ENCODE peak calls at places on chromosome 19, in four cellular contexts. One of them, this sample, is unnamed.

GRCh38 chr19:40707615-40708014 is 9.1 kb downstream of the COQ8B start:
- DNase-seq in GM20000: no peak
- DNase-seq in dorsolateral prefrontal cortex: no peak
- DNase-seq in A549: no peak
- DNase-seq in this sample: no peak

GRCh38 chr19:10417598-10418280 is 2.6 kb upstream of the PDE4A start:
- DNase-seq in A549: no peak
- DNase-seq in GM20000: no peak
- DNase-seq in dorsolateral prefrontal cortex: no peak
- DNase-seq in this sample: no peak

GRCh38 chr19:33458807-33459206 is 62.8 kb downstream of the PEPD start:
- DNase-seq in GM20000: no peak
- DNase-seq in A549: no peak
- DNase-seq in dorsolateral prefrontal cortex: peak
- DNase-seq in this sample: no peak

GRCh38 chr19:16048583-16048982 is 27.7 kb upstream of the TPM4 start:
- DNase-seq in GM20000: no peak
- DNase-seq in dorsolateral prefrontal cortex: no peak
- DNase-seq in A549: no peak
- DNase-seq in this sample: no peak

GRCh38 chr19:4556574-4557185 is 2.8 kb downstream of the SEMA6B start:
- DNase-seq in dorsolateral prefrontal cortex: no peak
- DNase-seq in GM20000: no peak
- DNase-seq in A549: peak
- DNase-seq in this sample: no peak

GRCh38 chr19:14616310-14616870 is 33.5 kb downstream of the CLEC17A start:
- DNase-seq in A549: no peak
- DNase-seq in dorsolateral prefrontal cortex: no peak
- DNase-seq in GM20000: no peak
- DNase-seq in this sample: peak

GRCh38 chr19:39186391-39186790 is 10.4 kb upstream of the NCCRP1 start:
- DNase-seq in GM20000: no peak
- DNase-seq in A549: no peak
- DNase-seq in dorsolateral prefrontal cortex: no peak
- DNase-seq in this sample: no peak

GRCh38 chr19:35247526-35248309 is 1.1 kb upstream of the LSR start:
- DNase-seq in dorsolateral prefrontal cortex: no peak
- DNase-seq in A549: peak
- DNase-seq in GM20000: peak
- DNase-seq in this sample: no peak

GRCh38 chr19:38653028-38653571 is 5.7 kb downstream of the ACTN4 start:
- DNase-seq in GM20000: no peak
- DNase-seq in A549: no peak
- DNase-seq in dorsolateral prefrontal cortex: no peak
- DNase-seq in this sample: no peak

GRCh38 chr19:45798995-45799517 is 6.4 kb upstream of the DMWD start:
- DNase-seq in A549: peak
- DNase-seq in dorsolateral prefrontal cortex: no peak
- DNase-seq in GM20000: peak
- DNase-seq in this sample: no peak

GRCh38 chr19:45782820-45783785 is 813 bp upstream of the DMPK start:
- DNase-seq in GM20000: no peak
- DNase-seq in A549: peak
- DNase-seq in dorsolateral prefrontal cortex: no peak
- DNase-seq in this sample: no peak

GRCh38 chr19:898663-899062 is 5.4 kb downstream of the RNU6-9 start:
- DNase-seq in A549: no peak
- DNase-seq in GM20000: no peak
- DNase-seq in dorsolateral prefrontal cortex: peak
- DNase-seq in this sample: no peak

GRCh38 chr19:48400018-48400742 is 6.7 kb downstream of the GRIN2D start:
- DNase-seq in A549: peak
- DNase-seq in GM20000: peak
- DNase-seq in dorsolateral prefrontal cortex: no peak
- DNase-seq in this sample: no peak

GRCh38 chr19:40744554-40745401 is 5.5 kb downstream of the ACTMAP start:
- DNase-seq in dorsolateral prefrontal cortex: no peak
- DNase-seq in GM20000: peak
- DNase-seq in A549: no peak
- DNase-seq in this sample: no peak

GRCh38 chr19:8158411-8159074 is 9.2 kb upstream of the FBN3 start:
- DNase-seq in GM20000: peak
- DNase-seq in dorsolateral prefrontal cortex: no peak
- DNase-seq in A549: peak
- DNase-seq in this sample: no peak

GRCh38 chr19:46862974-46863632 is 2.3 kb downstream of the ARHGAP35 start:
- DNase-seq in A549: no peak
- DNase-seq in GM20000: no peak
- DNase-seq in dorsolateral prefrontal cortex: no peak
- DNase-seq in this sample: no peak

GRCh38 chr19:14674764-14675163 is at the start of gene ADGRE3:
- DNase-seq in dorsolateral prefrontal cortex: no peak
- DNase-seq in A549: no peak
- DNase-seq in GM20000: no peak
- DNase-seq in this sample: peak

GRCh38 chr19:10449037-10449436 is 28.7 kb downstream of the PDE4A start:
- DNase-seq in dorsolateral prefrontal cortex: no peak
- DNase-seq in A549: no peak
- DNase-seq in GM20000: no peak
- DNase-seq in this sample: no peak

GRCh38 chr19:38719761-38720558 is 24.3 kb downstream of the CAPN12 start:
- DNase-seq in A549: no peak
- DNase-seq in dorsolateral prefrontal cortex: no peak
- DNase-seq in GM20000: no peak
- DNase-seq in this sample: no peak

GRCh38 chr19:2582984-2583956 is 107.3 kb downstream of the GADD45B start:
- DNase-seq in dorsolateral prefrontal cortex: no peak
- DNase-seq in GM20000: no peak
- DNase-seq in A549: no peak
- DNase-seq in this sample: no peak

GRCh38 chr19:13022111-13022858 is 27.0 kb downstream of the NFIX start:
- DNase-seq in A549: no peak
- DNase-seq in dorsolateral prefrontal cortex: no peak
- DNase-seq in GM20000: peak
- DNase-seq in this sample: no peak

GRCh38 chr19:13024126-13024957 is 29.1 kb downstream of the NFIX start:
- DNase-seq in dorsolateral prefrontal cortex: no peak
- DNase-seq in A549: no peak
- DNase-seq in GM20000: no peak
- DNase-seq in this sample: no peak

GRCh38 chr19:13023666-13024065 is 28.4 kb downstream of the NFIX start:
- DNase-seq in A549: no peak
- DNase-seq in dorsolateral prefrontal cortex: no peak
- DNase-seq in GM20000: no peak
- DNase-seq in this sample: no peak

GRCh38 chr19:13024958-13025653 is 29.8 kb downstream of the NFIX start:
- DNase-seq in GM20000: no peak
- DNase-seq in A549: no peak
- DNase-seq in dorsolateral prefrontal cortex: no peak
- DNase-seq in this sample: no peak

DNA sequence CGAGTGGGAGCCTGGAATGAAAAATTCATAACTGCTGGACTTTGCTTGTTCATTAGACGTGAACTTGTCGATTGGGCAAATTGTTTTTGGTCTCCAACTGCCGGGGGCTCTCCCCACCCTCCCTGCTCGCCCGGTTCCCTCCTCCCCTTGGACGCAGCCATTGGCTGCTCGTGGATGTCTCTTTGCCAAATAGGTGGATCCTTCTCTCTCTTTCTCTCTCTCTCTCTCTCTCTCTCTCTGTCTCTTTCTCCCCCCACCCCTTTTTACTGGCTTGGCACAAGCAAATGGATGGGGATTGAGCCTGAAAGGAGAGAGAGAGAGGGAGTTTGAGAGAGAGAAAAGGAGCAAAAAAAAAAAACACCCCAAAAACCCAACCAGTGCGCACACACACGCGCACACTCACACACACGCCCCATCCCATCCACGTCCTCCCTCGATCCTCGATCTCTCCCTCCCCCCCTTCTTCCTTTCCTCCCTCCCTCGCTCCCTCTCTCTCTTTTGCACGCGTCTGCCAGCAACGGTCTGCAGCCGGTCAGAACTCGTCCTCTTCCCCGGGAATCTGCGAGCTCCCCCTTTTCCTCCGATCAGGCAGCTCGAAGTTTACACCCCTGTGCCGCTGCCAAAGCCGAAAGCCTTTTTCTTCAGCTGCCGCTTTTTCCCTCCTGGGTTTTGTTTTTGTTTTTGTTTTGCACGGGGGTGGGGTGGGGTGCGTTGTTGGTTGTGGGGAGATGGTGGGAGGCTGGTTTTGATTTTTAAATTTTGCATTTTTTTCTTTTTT is 27.8 kb downstream of the NFIX start:
- DNase-seq in GM20000: peak
- DNase-seq in A549: peak
- DNase-seq in dorsolateral prefrontal cortex: peak
- DNase-seq in this sample: no peak
- TF ChIP-seq CTCF in GM20000: no peak
- TF ChIP-seq CTCF in A549: no peak
- TF ChIP-seq CTCF in dorsolateral prefrontal cortex: no peak
- TF ChIP-seq CTCF in this sample: no peak

GRCh38 chr19:55549500-55550320 is 4.4 kb upstream of the SBK3 start:
- DNase-seq in GM20000: no peak
- DNase-seq in A549: peak
- DNase-seq in dorsolateral prefrontal cortex: no peak
- DNase-seq in this sample: no peak
- TF ChIP-seq CTCF in GM20000: no peak
- TF ChIP-seq CTCF in A549: no peak
- TF ChIP-seq CTCF in dorsolateral prefrontal cortex: no peak
- TF ChIP-seq CTCF in this sample: no peak

DNA sequence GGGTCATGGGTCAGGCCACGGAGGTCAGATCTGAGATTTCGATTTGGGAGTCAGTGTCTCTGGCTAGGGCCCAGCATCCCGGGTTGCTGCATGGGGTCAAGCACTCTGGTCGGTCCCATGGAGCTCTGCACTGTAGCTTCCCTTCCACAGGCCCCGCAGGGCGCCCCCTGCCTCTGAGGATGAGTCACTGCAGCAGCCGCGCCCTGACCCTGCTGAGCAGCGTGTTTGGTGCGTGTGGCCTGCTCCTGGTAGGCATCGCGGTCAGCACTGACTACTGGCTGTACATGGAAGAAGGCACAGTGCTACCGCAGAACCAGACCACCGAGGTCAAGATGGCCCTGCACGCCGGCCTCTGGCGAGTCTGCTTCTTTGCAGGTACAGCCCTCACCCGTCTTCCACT is 3.6 kb downstream of the CACNG7 start:
- DNase-seq in GM20000: peak
- DNase-seq in A549: no peak
- DNase-seq in dorsolateral prefrontal cortex: no peak
- DNase-seq in this sample: no peak
- TF ChIP-seq CTCF in GM20000: peak
- TF ChIP-seq CTCF in A549: peak
- TF ChIP-seq CTCF in dorsolateral prefrontal cortex: no peak
- TF ChIP-seq CTCF in this sample: peak

GRCh38 chr19:58218899-58219298 is 9.8 kb upstream of the ZNF544 start:
- DNase-seq in A549: no peak
- DNase-seq in GM20000: no peak
- DNase-seq in dorsolateral prefrontal cortex: no peak
- DNase-seq in this sample: no peak
- TF ChIP-seq CTCF in A549: no peak
- TF ChIP-seq CTCF in GM20000: no peak
- TF ChIP-seq CTCF in dorsolateral prefrontal cortex: no peak
- TF ChIP-seq CTCF in this sample: peak

DNA sequence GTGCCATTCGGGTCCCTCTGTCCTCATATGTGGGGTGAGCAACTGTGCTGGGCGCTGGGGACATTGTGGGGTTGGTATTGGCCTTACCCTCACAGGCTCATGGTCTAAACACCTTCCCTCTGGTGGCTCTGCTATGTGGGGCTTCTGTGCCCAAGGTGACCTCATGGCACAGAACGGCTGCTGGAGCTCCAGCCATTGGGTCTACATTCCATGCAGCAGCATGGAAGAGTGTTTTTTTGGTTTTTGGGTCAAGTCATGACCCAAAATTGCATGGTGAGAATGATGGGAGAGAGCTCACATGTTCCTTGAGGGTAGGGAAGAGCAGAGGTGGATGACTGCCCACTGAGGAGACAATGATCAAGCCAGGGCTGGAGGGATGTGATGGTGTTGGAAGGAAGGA is 17.2 kb downstream of the PGLS start:
- DNase-seq in dorsolateral prefrontal cortex: no peak
- DNase-seq in A549: no peak
- DNase-seq in GM20000: no peak
- DNase-seq in this sample: no peak
- TF ChIP-seq CTCF in dorsolateral prefrontal cortex: no peak
- TF ChIP-seq CTCF in A549: no peak
- TF ChIP-seq CTCF in GM20000: no peak
- TF ChIP-seq CTCF in this sample: no peak

GRCh38 chr19:30738047-30738446 is 365.9 kb downstream of the ZNF536 start:
- DNase-seq in dorsolateral prefrontal cortex: no peak
- DNase-seq in GM20000: no peak
- DNase-seq in A549: no peak
- DNase-seq in this sample: no peak

GRCh38 chr19:30739394-30739793 is 367.2 kb downstream of the ZNF536 start:
- DNase-seq in A549: no peak
- DNase-seq in GM20000: no peak
- DNase-seq in dorsolateral prefrontal cortex: no peak
- DNase-seq in this sample: no peak

GRCh38 chr19:30731596-30731995 is 359.4 kb downstream of the ZNF536 start:
- DNase-seq in A549: no peak
- DNase-seq in dorsolateral prefrontal cortex: no peak
- DNase-seq in GM20000: no peak
- DNase-seq in this sample: no peak

DNA sequence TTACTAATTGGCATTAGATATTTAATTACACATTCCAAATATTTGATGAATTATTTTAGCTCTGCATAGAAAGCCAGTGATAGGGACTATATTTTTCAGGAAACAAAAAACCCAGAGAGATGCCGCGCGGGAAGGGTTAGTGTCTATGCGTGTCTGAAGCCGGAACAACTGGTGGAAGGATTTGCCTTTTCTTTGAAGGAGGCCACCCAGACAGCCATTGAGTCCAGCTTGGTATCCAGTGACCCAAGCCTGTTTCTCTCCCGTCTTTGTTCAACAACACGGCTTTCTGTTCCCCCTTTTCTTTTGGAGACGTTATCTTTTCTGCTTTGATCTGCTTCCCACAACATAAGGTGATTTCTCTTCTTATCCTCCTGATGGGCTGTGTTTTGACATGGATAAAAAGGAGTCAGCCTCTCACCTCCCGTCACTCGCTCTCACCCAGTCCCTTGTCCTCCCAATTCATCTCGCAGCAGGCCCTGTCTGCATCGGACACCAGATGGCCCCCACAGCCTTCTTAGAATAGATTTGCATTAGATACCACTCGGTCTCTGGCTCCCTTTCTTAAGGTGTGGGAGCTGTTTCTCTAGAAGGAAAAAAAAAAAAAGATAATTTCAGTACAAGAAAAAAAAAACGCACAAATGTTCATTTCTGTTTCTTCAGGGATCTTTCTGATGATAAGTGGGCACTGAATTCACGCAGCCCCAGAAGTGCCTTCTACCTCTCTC is 361.8 kb downstream of the ZNF536 start:
- DNase-seq in A549: no peak
- DNase-seq in GM20000: no peak
- DNase-seq in dorsolateral prefrontal cortex: no peak
- DNase-seq in this sample: no peak
- TF ChIP-seq CTCF in A549: no peak
- TF ChIP-seq CTCF in GM20000: no peak
- TF ChIP-seq CTCF in dorsolateral prefrontal cortex: no peak
- TF ChIP-seq CTCF in this sample: no peak